ENCODE peak calls at places on chromosome 11, in ten cellular contexts. O is cardiac muscle cell, S is foreskin fibroblast, B is left ventricle myocardium inferior, I is A549, Y is spleen, Z is epithelial cell of esophagus, X is BE2C, F is tibial artery, G is body of pancreas. P is an unnamed sample.

GRCh38 chr11:126246636-126247035 is 22.1 kb downstream of the SRPRA start:
- DNase-seq in I (no peak), Z (no peak), B (no peak), F (no peak), S (peak), Y (no peak), X (no peak), G (no peak), O (peak), P (no peak)

GRCh38 chr11:18986744-18987143 is 47.5 kb upstream of the MRGPRX1 start:
- DNase-seq in O (no peak), F (no peak), Z (peak), G (no peak), B (no peak), I (no peak), S (no peak), X (no peak), Y (no peak), P (no peak)

GRCh38 chr11:79363261-79363660 is 77.6 kb downstream of the TENM4 start:
- DNase-seq in Z (peak), Y (no peak), B (no peak), G (no peak), X (no peak), F (no peak), I (no peak), O (no peak), S (no peak), P (no peak)

GRCh38 chr11:82732734-82733443 is 775 bp downstream of the FAM181B start:
- DNase-seq in G (peak), X (peak), F (no peak), I (no peak), Y (peak), S (peak), Z (peak), O (no peak), B (no peak), P (no peak)

GRCh38 chr11:64723907-64724862 is 1.2 kb upstream of the NRXN2 start:
- DNase-seq in G (no peak), Z (no peak), I (no peak), Y (peak), X (no peak), O (no peak), S (no peak), F (no peak), B (no peak), P (no peak)

GRCh38 chr11:2462986-2463765 is 18.4 kb downstream of the KCNQ1 start:
- DNase-seq in G (peak), O (no peak), X (no peak), S (no peak), I (no peak), B (peak), F (peak), Y (peak), Z (no peak), P (no peak)

GRCh38 chr11:129013737-129014475 is 71.2 kb upstream of the TP53AIP1 start:
- DNase-seq in X (no peak), O (no peak), B (no peak), S (no peak), I (no peak), Y (no peak), Z (peak), F (no peak), G (no peak), P (no peak)

GRCh38 chr11:100546714-100547113 is 140.4 kb upstream of the ARHGAP42 start:
- DNase-seq in B (no peak), I (peak), S (no peak), Z (peak), Y (no peak), F (no peak), G (no peak), X (no peak), O (peak), P (peak)

GRCh38 chr11:107493117-107493516 is 35.5 kb upstream of the CWF19L2 start:
- DNase-seq in O (peak), F (no peak), I (peak), X (no peak), S (peak), B (no peak), G (no peak), Y (no peak), Z (peak), P (peak)

GRCh38 chr11:27698872-27699241 is 1.4 kb downstream of the BDNF start:
- DNase-seq in F (peak), S (peak), Y (peak), I (peak), G (peak), O (peak), Z (peak), B (peak), X (peak), P (peak)

GRCh38 chr11:27696112-27696511 is 4.1 kb downstream of the BDNF start:
- DNase-seq in O (no peak), F (no peak), B (no peak), Y (no peak), S (peak), Z (no peak), G (no peak), X (no peak), I (no peak), P (no peak)

GRCh38 chr11:27696961-27697360 is 3.3 kb downstream of the BDNF start:
- DNase-seq in F (no peak), O (no peak), S (no peak), X (no peak), G (no peak), Z (peak), I (no peak), Y (no peak), B (no peak), P (peak)

GRCh38 chr11:27699242-27699925 is 871 bp downstream of the BDNF start:
- DNase-seq in G (peak), X (no peak), Y (no peak), B (no peak), I (peak), S (peak), F (no peak), Z (peak), O (peak), P (peak)

DNA sequence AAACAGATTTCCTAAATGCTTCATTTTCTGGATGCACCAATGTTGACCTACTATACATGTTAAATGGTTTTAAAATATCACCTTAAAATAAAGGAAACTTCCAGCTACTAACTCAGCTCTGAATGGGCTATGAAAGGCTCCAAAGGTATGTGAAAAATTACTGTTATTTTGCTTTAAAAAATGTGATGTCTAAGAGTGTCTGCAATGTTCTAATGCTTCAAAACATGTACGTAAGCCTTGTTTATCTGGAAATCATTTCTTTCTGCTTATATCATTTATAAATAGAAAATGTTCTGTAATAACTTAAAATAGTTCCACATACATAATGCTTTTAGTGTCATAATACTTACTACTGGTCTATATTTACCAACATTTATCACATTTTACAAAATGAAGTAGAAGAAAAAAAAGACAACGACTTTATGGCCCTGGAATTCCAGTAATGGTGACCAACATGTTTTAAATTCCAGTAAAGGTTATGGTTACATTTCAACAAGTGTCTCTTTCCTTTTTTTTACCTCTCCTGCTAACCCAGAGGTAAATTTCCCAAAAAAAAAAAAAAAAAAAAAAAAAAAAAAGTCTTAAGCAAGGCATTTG is 2.5 kb downstream of the BDNF start:
- DNase-seq in B (no peak), I (no peak), O (peak), Y (no peak), G (no peak), Z (no peak), X (no peak), S (no peak), F (no peak), P (peak)
- H3K4me3 ChIP-seq in B (peak), I (peak), O (no peak), Y (no peak), G (no peak), Z (no peak), X (no peak), S (peak), F (no peak), P (peak)

DNA sequence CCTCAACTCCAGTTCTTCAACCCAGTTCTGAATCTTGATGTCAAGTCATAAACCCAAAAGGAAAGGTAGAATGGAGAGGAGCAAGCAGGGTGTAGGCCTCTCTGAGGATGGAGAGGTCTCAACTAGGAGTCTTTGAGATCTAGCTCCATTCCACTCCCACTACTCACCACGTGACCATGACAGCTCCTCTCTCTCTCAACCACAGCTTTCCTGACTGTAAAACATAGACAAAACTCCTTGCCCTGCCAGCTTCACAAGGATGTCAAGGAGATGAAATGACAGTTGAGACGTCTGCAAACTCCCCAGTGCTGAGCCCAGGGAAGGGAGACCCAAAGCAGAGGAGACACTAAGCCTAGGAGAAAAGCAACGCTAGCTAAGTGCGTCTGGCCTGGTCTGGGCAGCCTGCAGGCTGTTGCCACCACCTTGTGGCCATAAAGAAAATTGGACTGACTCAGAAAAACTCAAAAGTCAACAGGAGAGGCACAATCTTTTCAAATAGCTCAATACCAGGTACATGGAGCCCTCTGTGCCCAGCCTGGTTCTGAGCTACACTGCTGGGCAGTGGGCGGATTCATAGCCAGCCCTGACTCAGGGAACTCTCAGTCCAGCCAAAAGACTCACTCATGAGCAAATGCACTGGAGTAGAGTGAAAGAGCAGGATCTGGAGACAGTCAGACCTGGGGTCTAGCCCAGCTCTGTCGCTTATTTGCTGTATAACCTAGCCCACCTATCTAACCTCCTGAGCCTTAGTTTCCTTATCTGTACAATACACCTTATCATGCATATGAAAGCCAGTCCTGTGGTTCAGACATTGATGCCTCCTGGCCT is 3.4 kb downstream of the CLPB start:
- DNase-seq in S (peak), Z (peak), O (peak), I (peak), X (peak), Y (no peak), F (no peak), G (peak), B (peak), P (peak)
- TF ChIP-seq CTCF in S (peak), Z (peak), O (peak), I (peak), X (peak), Y (peak), F (peak), G (peak), B (peak), P (peak)

GRCh38 chr11:68581439-68581838 is 102.9 kb upstream of the GAL start:
- DNase-seq in Y (no peak), G (peak), X (no peak), Z (no peak), O (no peak), B (peak), I (peak), S (no peak), F (peak), P (no peak)
- H3K4me3 ChIP-seq in Y (no peak), G (no peak), X (no peak), Z (no peak), O (no peak), B (no peak), I (no peak), S (no peak), F (no peak), P (no peak)

GRCh38 chr11:101870510-101870909 is 44.3 kb upstream of the CEP126 start:
- DNase-seq in Y (no peak), O (peak), F (no peak), B (no peak), Z (peak), I (peak), S (peak), G (no peak), X (no peak), P (peak)
- TF ChIP-seq CTCF in Y (no peak), O (no peak), F (no peak), B (no peak), Z (no peak), I (no peak), S (no peak), G (no peak), X (no peak), P (no peak)

DNA sequence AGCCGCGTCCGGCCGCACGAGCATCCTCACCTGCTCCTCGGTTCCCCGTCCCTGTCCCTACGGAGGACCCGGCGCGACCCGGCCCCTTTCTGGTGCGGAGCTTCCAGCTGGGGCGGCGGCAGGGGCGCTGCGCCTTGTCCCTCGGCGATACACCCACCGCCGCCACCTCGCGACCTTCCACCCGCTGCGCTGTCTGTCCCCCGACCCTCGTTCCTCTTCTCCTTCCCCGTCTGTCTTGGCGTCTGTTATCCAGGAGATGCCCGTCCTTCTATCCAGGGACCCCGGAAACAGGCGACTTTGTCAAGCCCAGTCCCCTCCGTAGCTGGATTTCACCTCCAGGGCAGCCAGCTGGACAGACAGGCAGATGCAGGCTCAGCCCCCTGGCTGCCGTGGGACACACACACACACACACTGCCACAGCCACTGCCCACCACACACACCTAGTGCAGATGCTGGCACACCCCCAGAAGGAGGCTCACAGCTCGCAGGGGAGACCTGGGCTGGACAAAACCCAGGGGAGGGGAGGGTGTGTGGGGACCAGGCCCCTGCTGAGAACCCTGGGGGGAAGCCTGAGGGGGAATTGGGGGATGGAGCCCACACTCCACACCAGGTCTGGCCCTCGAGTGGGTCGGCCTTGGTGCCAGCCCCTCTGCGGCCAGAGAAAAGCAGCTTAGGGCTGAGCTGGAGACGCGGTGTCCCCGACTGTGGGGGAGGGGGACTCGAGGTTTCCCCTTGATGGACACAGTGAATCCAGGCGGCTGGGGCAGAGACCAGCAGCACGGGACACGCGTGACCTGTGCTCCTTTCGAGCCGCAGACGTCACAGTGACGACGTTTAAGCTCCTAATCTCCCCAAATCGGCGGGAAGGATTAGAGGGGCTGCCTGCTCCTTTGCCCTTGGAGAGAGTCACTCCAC is 781 bp downstream of the DRD4 start:
- DNase-seq in Z (no peak), X (no peak), O (no peak), I (no peak), F (no peak), B (no peak), G (no peak), Y (no peak), S (no peak), P (no peak)
- H3K4me3 ChIP-seq in Z (no peak), X (no peak), O (peak), I (no peak), F (no peak), B (peak), G (no peak), Y (peak), S (no peak), P (no peak)

GRCh38 chr11:123594921-123595320 is 59.5 kb downstream of the SCN3B start:
- DNase-seq in Z (no peak), X (no peak), G (no peak), F (no peak), Y (no peak), I (no peak), S (no peak), B (no peak), O (no peak), P (no peak)

GRCh38 chr11:123601136-123601535 is 53.3 kb downstream of the SCN3B start:
- DNase-seq in X (no peak), I (no peak), F (no peak), Z (peak), G (no peak), O (peak), Y (no peak), S (peak), B (no peak), P (no peak)

GRCh38 chr11:123601737-123602136 is 52.7 kb downstream of the SCN3B start:
- DNase-seq in I (no peak), O (no peak), Y (no peak), Z (no peak), B (no peak), X (no peak), F (no peak), G (no peak), S (no peak), P (no peak)

GRCh38 chr11:123594188-123594901 is 60.1 kb downstream of the SCN3B start:
- DNase-seq in O (peak), X (no peak), F (no peak), G (no peak), S (no peak), B (no peak), Z (no peak), I (no peak), Y (no peak), P (no peak)

DNA sequence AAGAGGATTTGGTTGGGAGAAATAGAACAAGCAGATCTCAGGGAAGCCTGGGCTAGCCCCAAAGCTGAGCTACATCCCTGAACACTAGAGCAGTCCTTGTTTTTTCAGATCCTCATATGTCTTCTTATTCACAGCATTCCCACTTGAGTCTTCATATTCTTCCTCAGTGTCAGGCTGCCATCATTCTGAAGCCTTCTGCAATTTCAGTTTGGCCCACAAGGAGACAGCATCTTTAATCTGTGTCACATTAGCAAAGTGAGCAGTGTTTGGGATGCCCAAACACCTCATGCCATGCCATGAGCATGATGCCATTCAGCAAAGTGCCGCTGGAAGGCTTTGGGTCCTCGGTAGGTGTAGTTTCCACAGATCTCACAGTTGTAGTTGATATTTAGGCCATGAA is 56.6 kb downstream of the SCN3B start:
- DNase-seq in Z (no peak), G (no peak), B (no peak), Y (no peak), F (no peak), I (no peak), O (no peak), S (no peak), X (no peak), P (no peak)
- TF ChIP-seq CTCF in Z (peak), G (no peak), B (no peak), Y (no peak), F (no peak), I (no peak), O (no peak), S (no peak), X (peak), P (no peak)

GRCh38 chr11:16610213-16610737 is 128.2 kb upstream of the C11orf58 start:
- DNase-seq in Z (no peak), I (no peak), S (no peak), F (no peak), X (no peak), Y (no peak), G (no peak), B (no peak), O (no peak), P (no peak)

GRCh38 chr11:16612801-16613400 is 125.5 kb upstream of the C11orf58 start:
- DNase-seq in X (no peak), F (no peak), Z (peak), S (peak), O (no peak), G (peak), B (no peak), Y (no peak), I (no peak), P (no peak)

GRCh38 chr11:16612234-16612571 is 126.2 kb upstream of the C11orf58 start:
- DNase-seq in G (no peak), X (no peak), Z (no peak), I (no peak), F (no peak), O (no peak), B (no peak), S (no peak), Y (no peak), P (no peak)

GRCh38 chr11:16610738-16611388 is 127.6 kb upstream of the C11orf58 start:
- DNase-seq in S (no peak), Z (no peak), B (no peak), G (no peak), Y (no peak), O (no peak), I (no peak), X (no peak), F (no peak), P (no peak)

DNA sequence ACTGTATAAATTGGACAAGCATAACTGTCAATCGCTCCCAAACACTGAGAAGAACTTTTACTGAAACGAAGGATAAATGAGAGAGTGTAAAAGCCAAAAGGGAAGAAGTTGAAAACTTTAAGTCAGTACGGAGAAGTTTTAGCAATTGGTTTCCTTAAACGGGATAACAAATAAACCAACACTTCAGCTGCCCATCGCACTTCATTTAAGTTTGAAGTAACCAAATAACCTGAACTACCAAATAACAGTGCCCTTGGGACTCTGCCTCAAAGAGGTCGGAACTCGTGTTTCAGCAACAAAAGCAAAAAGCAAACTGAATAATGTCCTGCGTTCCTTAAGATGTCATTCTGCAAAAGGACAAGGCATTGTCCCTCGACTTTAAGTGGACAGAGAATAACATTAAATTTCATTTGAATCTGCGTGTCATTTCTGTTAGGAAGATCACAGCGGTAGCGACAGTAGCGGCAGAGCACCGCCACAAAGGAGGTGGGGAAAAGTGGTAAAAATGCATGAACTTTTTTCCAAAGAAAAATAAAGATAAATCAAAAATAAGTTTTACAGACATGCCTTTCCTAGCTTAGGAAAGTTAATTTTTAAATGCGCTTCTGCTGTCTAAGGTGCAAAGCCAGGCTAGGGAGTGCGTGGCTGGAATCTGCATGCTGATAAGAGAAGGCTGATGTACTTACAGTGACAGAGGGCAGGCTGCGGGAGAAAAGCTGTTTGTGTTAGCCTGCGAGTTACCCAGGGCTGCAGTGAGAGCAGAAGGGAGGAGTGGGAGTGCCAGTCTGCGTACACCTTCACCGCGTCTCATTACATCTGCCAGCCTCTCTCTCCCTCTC is 126.8 kb upstream of the C11orf58 start:
- DNase-seq in G (peak), B (no peak), I (no peak), X (no peak), Z (no peak), Y (no peak), O (no peak), S (no peak), F (no peak), P (no peak)
- H3K4me3 ChIP-seq in G (no peak), B (peak), I (no peak), X (no peak), Z (no peak), Y (no peak), O (no peak), S (no peak), F (peak), P (no peak)

GRCh38 chr11:120062561-120062930 is 75.4 kb downstream of the TRIM29 start:
- DNase-seq in B (no peak), G (no peak), F (no peak), X (no peak), O (no peak), S (no peak), Z (no peak), Y (no peak), I (no peak), P (no peak)
- TF ChIP-seq CTCF in B (no peak), G (no peak), F (no peak), X (no peak), O (no peak), S (no peak), Z (no peak), Y (no peak), I (no peak), P (no peak)